ENCODE peak calls at places on chromosome 17, in five cellular contexts. F is activated T-cell treated with anti-CD3 and anti-CD28 coated beads, Interleukin-2, amount 50 U/mL, for 4 hours; D is T-cell; B is foreskin keratinocyte; I is HepG2. J is an unnamed sample.

GRCh38 chr17:10069301-10069700 is 129.1 kb downstream of the GAS7 start:
- ATAC-seq in F (no peak), D (no peak), B (no peak), I (no peak), J (no peak)

GRCh38 chr17:68381076-68381900 is 76.0 kb downstream of the WIPI1 start:
- ATAC-seq in F (peak; percentile 51), D (no peak), B (no peak), I (no peak), J (no peak)

GRCh38 chr17:56795510-56795909 is 38.2 kb downstream of the C17orf67 start:
- ATAC-seq in F (no peak), D (no peak), B (no peak), I (no peak), J (no peak)

GRCh38 chr17:80984749-80985148 is 6.9 kb upstream of the CHMP6 start:
- ATAC-seq in F (no peak), D (no peak), B (no peak), I (peak; percentile 2), J (peak; percentile 42)

GRCh38 chr17:50560931-50561750 is 626 bp downstream of the CACNA1G start:
- ATAC-seq in F (peak; percentile 16), D (peak; percentile 20), B (no peak), I (peak; percentile 2), J (no peak)

GRCh38 chr17:537133-537532 is 177.5 kb downstream of the VPS53 start:
- ATAC-seq in F (no peak), D (no peak), B (no peak), I (no peak), J (no peak)

GRCh38 chr17:13419676-13420075 is 182.1 kb downstream of the HS3ST3A1 start:
- ATAC-seq in F (no peak), D (no peak), B (no peak), I (no peak), J (no peak)

GRCh38 chr17:51803161-51803560 is 355.4 kb downstream of the CA10 start:
- ATAC-seq in F (no peak), D (no peak), B (no peak), I (no peak), J (no peak)

GRCh38 chr17:36755586-36755985 is 154.2 kb downstream of the MRM1 start:
- ATAC-seq in F (no peak), D (no peak), B (peak; percentile 28), I (peak; percentile 74), J (peak; percentile 58)

GRCh38 chr17:35127751-35128514 is 6.5 kb downstream of the FNDC8 start:
- ATAC-seq in F (no peak), D (no peak), B (no peak), I (no peak), J (peak; percentile 53)

GRCh38 chr17:41865596-41865893 is 322 bp upstream of the KLHL11 start:
- ATAC-seq in F (no peak), D (no peak), B (no peak), I (no peak), J (no peak)

GRCh38 chr17:74528491-74529199 is 2.6 kb downstream of the CD300LB start:
- ATAC-seq in F (no peak), D (no peak), B (no peak), I (no peak), J (no peak)

GRCh38 chr17:77320501-77321256 is 179.9 kb downstream of the SEC14L1 start:
- ATAC-seq in F (no peak), D (no peak), B (peak; percentile 14), I (no peak), J (no peak)

GRCh38 chr17:27577884-27578717 is 52.9 kb upstream of the LGALS9 start:
- ATAC-seq in F (no peak), D (no peak), B (no peak), I (no peak), J (peak; percentile 12)

GRCh38 chr17:8393470-8394231 is 4.0 kb downstream of the RNF222 start:
- ATAC-seq in F (peak; percentile 82), D (peak; percentile 88), B (peak; percentile 82), I (no peak), J (no peak)

GRCh38 chr17:37826497-37827115 is 81.7 kb upstream of the HNF1B start:
- ATAC-seq in F (no peak), D (no peak), B (no peak), I (no peak), J (no peak)

GRCh38 chr17:40499551-40500189 is 1.8 kb downstream of the TNS4 start:
- ATAC-seq in F (no peak), D (no peak), B (peak; percentile 17), I (peak; percentile 85), J (peak; percentile 97)

GRCh38 chr17:58487589-58488427 is at the start of gene HSF5:
- ATAC-seq in F (peak; percentile 82), D (peak; percentile 95), B (peak; percentile 73), I (peak; percentile 28), J (no peak)

GRCh38 chr17:56599093-56599492 is 5.6 kb downstream of the NOG start:
- ATAC-seq in F (no peak), D (peak; percentile 46), B (no peak), I (no peak), J (no peak)

GRCh38 chr17:63647065-63647725 is 25.0 kb downstream of the MAP3K3 start:
- ATAC-seq in F (no peak), D (no peak), B (no peak), I (no peak), J (peak; percentile 86)

GRCh38 chr17:58082870-58083490 is at the start of gene DYNLL2:
- ATAC-seq in F (peak; percentile 85), D (peak; percentile 83), B (peak; percentile 82), I (peak; percentile 76), J (peak; percentile 90)

GRCh38 chr17:17696871-17697633 is 15.8 kb downstream of the RAI1 start:
- ATAC-seq in F (no peak), D (no peak), B (no peak), I (no peak), J (no peak)

GRCh38 chr17:55763856-55764255 is 13.0 kb downstream of the PCTP start:
- ATAC-seq in F (no peak), D (no peak), B (no peak), I (no peak), J (no peak)

GRCh38 chr17:79033741-79034501 is 10.0 kb downstream of the C1QTNF1 start:
- ATAC-seq in F (no peak), D (no peak), B (peak; percentile 22), I (peak; percentile 36), J (no peak)

GRCh38 chr17:47860396-47860795 is 9.4 kb upstream of the SP6 start:
- ATAC-seq in F (no peak), D (no peak), B (no peak), I (no peak), J (no peak)

GRCh38 chr17:48556534-48557401 is 11.9 kb upstream of the HOXB2 start:
- ATAC-seq in F (no peak), D (no peak), B (no peak), I (no peak), J (no peak)

J was measured in SK-N-SH treated with all-trans-retinoic acid at 6 μM for 48 hours.